ENCODE peak calls at places on chromosomes 16 and 17, in nine cellular contexts. G is GM12878; S is COR-L47; B is GM03348; C is NCI-H774; V is retina; K is CD4-positive, alpha-beta memory T cell; X is Caki2; W is cardiac fibroblast. U is an unnamed sample.

GRCh38 chr17:5864910-5865657 is 205.1 kb upstream of the WSCD1 start:
- DNase-seq in G (no peak), S (no peak), B (no peak), C (no peak), V (no peak), K (no peak), X (peak), W (no peak), U (no peak)

GRCh38 chr16:19410435-19411153 is 7.1 kb upstream of the TMC5 start:
- DNase-seq in G (no peak), S (no peak), B (peak), C (peak), V (peak), K (no peak), X (peak), W (no peak), U (no peak)

GRCh38 chr16:2343211-2343610 is 2.7 kb upstream of the ABCA3 start:
- DNase-seq in G (no peak), S (no peak), B (no peak), C (no peak), V (no peak), K (no peak), X (no peak), W (no peak), U (no peak)

GRCh38 chr16:4656221-4656620 is 31.6 kb downstream of the MGRN1 start:
- DNase-seq in G (no peak), S (no peak), B (no peak), C (no peak), V (no peak), K (no peak), X (no peak), W (no peak), U (no peak)

GRCh38 chr16:88494335-88495154 is 41.5 kb downstream of the ZFPM1 start:
- DNase-seq in G (no peak), S (no peak), B (no peak), C (no peak), V (no peak), K (no peak), X (no peak), W (no peak), U (no peak)

GRCh38 chr17:45052052-45052772 is 780 bp upstream of the DCAKD start:
- DNase-seq in G (no peak), S (peak), B (no peak), C (peak), V (peak), K (peak), X (peak), W (no peak), U (peak)

GRCh38 chr16:68369697-68370096 is 58.9 kb downstream of the PRMT7 start:
- DNase-seq in G (peak), S (no peak), B (no peak), C (no peak), V (no peak), K (peak), X (no peak), W (no peak), U (no peak)

GRCh38 chr16:81337097-81337496 is 22.3 kb downstream of the GAN start:
- DNase-seq in G (no peak), S (no peak), B (no peak), C (no peak), V (no peak), K (no peak), X (no peak), W (no peak), U (no peak)

GRCh38 chr16:12323007-12323699 is 346.6 kb downstream of the SNX29 start:
- DNase-seq in G (peak), S (no peak), B (no peak), C (no peak), V (no peak), K (peak), X (no peak), W (no peak), U (no peak)

GRCh38 chr16:85396879-85397871 is 215.9 kb upstream of the GSE1 start:
- DNase-seq in G (no peak), S (peak), B (no peak), C (no peak), V (no peak), K (no peak), X (no peak), W (no peak), U (peak)

GRCh38 chr17:19508327-19508867 is 25.3 kb upstream of the SLC47A1 start:
- DNase-seq in G (no peak), S (no peak), B (no peak), C (no peak), V (no peak), K (peak), X (no peak), W (no peak), U (no peak)

GRCh38 chr17:5069724-5070123 is 8.5 kb upstream of the ZFP3 start:
- DNase-seq in G (no peak), S (no peak), B (no peak), C (no peak), V (no peak), K (no peak), X (no peak), W (no peak), U (no peak)

GRCh38 chr17:49741009-49741691 is 22.8 kb downstream of the FAM117A start:
- DNase-seq in G (no peak), S (no peak), B (peak), C (no peak), V (no peak), K (peak), X (no peak), W (peak), U (peak)

GRCh38 chr17:3556905-3557767 is 476 bp downstream of the TRPV3 start:
- DNase-seq in G (no peak), S (no peak), B (no peak), C (no peak), V (no peak), K (no peak), X (no peak), W (no peak), U (no peak)

GRCh38 chr16:23092072-23092800 is 57.0 kb downstream of the USP31 start:
- DNase-seq in G (no peak), S (no peak), B (no peak), C (no peak), V (no peak), K (no peak), X (no peak), W (no peak), U (no peak)

GRCh38 chr17:77098884-77099545 is 41.8 kb upstream of the SEC14L1 start:
- DNase-seq in G (no peak), S (no peak), B (peak), C (no peak), V (no peak), K (peak), X (no peak), W (peak), U (peak)

GRCh38 chr16:64152010-64152767 is 969.7 kb downstream of the CDH11 start:
- DNase-seq in G (no peak), S (no peak), B (peak), C (no peak), V (no peak), K (no peak), X (no peak), W (no peak), U (no peak)

GRCh38 chr17:3810019-3810418 is 9.0 kb upstream of the ITGAE start:
- DNase-seq in G (no peak), S (no peak), B (no peak), C (no peak), V (no peak), K (no peak), X (no peak), W (no peak), U (no peak)

U was measured in mesenchymal stem cell.